ENCODE peak calls at places on chromosomes 1 and 21, in eight cellular contexts. H, O, A, M, G, T, W and I are unnamed samples.

GRCh38 chr1:181107711-181108110 is 19.2 kb downstream of the IER5 start:
- DNase-seq in T (no peak), O (no peak), A (no peak), M (no peak), W (peak; percentile 68), G (no peak), H (no peak), I (no peak)

GRCh38 chr1:241647658-241648057 is 4.4 kb upstream of the WDR64 start:
- DNase-seq in G (no peak), M (no peak), A (peak; percentile 17), T (no peak), O (no peak), H (no peak), W (no peak), I (no peak)

GRCh38 chr1:36411674-36412648 is 14.3 kb upstream of the LSM10 start:
- DNase-seq in O (no peak), M (no peak), W (peak; percentile 23), G (no peak), H (no peak), T (no peak), A (peak; percentile 8), I (peak; percentile 33)

GRCh38 chr1:160066829-160067720 is 2.9 kb downstream of the KCNJ10 start:
- DNase-seq in O (no peak), W (no peak), H (no peak), A (no peak), M (no peak), T (no peak), G (no peak), I (no peak)

GRCh38 chr1:113282897-113283285 is 107.4 kb upstream of the MAGI3 start:
- DNase-seq in W (no peak), H (no peak), A (no peak), M (no peak), O (no peak), G (no peak), T (no peak), I (no peak)

GRCh38 chr1:85465099-85465790 is at the start of gene DDAH1:
- DNase-seq in W (peak; percentile 85), M (peak; percentile 34), O (peak; percentile 23), H (peak; percentile 85), G (peak; percentile 83), T (no peak), A (peak; percentile 65), I (peak; percentile 75)

GRCh38 chr1:31243451-31244286 is 4.0 kb upstream of the NKAIN1 start:
- DNase-seq in A (peak; percentile 13), T (no peak), O (no peak), H (no peak), G (no peak), M (no peak), W (peak; percentile 53), I (peak; percentile 33)

GRCh38 chr1:54965624-54966340 is 14.6 kb upstream of the TMEM61 start:
- DNase-seq in T (no peak), M (peak; percentile 59), W (peak; percentile 71), A (peak; percentile 69), O (no peak), H (no peak), G (peak; percentile 62), I (peak; percentile 89)

GRCh38 chr1:8249838-8250237 is 68.1 kb upstream of the SLC45A1 start:
- DNase-seq in O (no peak), A (no peak), G (no peak), W (no peak), M (no peak), H (no peak), T (no peak), I (no peak)

GRCh38 chr1:3319874-3320245 is 134.6 kb upstream of the ARHGEF16 start:
- DNase-seq in T (no peak), O (no peak), A (peak; percentile 53), W (peak; percentile 85), G (peak; percentile 75), H (no peak), M (peak; percentile 23), I (peak; percentile 72)

DNA sequence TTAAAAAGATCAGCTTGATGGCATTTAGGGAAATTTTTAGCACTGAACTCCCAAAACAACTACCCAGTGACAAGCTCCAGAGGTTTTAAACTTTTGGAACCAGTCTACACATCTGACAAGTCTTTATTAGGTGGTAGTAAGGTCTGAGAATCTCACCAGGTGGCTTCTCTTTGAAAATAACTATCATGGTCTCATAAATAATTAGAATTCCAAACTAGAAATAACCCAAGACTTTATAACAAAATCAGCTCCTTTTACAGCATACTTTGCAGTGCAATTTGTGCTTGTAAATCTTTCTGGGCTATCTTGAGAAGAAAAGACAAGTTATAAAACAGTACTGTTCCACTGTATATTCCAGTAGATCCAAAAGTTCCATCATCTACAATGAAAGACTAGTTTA is 108.7 kb downstream of the LTN1 start:
- DNase-seq in H (no peak), W (no peak), A (no peak), O (no peak), M (no peak), T (no peak), G (no peak), I (no peak)
- H3K4me3 ChIP-seq in H (peak overlapping the region; percentile 97), W (no peak overlapping the region), A (peak overlapping the region; percentile 82), O (no peak overlapping the region), M (no peak overlapping the region), T (peak overlapping the region; percentile 77), G (no peak overlapping the region), I (no peak overlapping the region)

GRCh38 chr21:36477559-36477958 is 2.4 kb downstream of the CLDN14 start:
- DNase-seq in G (no peak), A (no peak), T (no peak), O (no peak), W (no peak), H (peak; percentile 12), M (no peak), I (no peak)

GRCh38 chr21:36480618-36481017 is 696 bp upstream of the CLDN14 start:
- DNase-seq in G (no peak), A (no peak), H (no peak), W (no peak), M (no peak), O (no peak), T (no peak), I (no peak)

GRCh38 chr21:36478207-36478701 is 1.7 kb downstream of the CLDN14 start:
- DNase-seq in O (peak; percentile 36), T (no peak), A (peak; percentile 80), H (peak; percentile 23), M (peak; percentile 24), G (no peak), W (no peak), I (peak; percentile 61)

GRCh38 chr21:36479415-36480402 is at the start of gene CLDN14:
- DNase-seq in W (peak; percentile 23), H (no peak), A (peak; percentile 42), T (no peak), G (peak; percentile 65), O (no peak), M (no peak), I (no peak)

DNA sequence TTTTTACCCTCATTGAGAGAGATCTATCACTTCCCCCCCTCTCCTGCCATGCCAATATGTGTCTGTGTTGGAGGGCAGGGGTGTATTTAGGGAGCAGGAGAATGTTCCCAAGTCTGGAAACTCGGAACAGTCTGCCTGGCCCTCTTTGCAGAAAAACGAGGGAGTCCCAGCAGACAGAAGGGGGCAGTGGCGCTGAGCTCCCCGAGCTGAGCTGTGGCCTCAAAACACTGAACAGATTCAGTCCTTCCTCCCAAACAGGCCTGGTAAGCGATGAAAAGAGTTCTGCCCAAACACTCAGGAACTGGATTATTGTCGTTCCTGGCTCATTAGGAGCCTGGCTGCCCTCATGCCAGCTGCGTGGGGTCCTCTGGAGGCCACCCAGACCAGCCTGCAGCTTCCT is 981 bp downstream of the CLDN14 start:
- DNase-seq in A (peak; percentile 31), M (no peak), O (no peak), G (no peak), T (no peak), H (no peak), W (no peak), I (peak; percentile 43)
- TF ChIP-seq CTCF in A (peak; percentile 50), M (peak; percentile 46), O (peak; percentile 52), G (no peak), T (no peak), H (no peak), W (no peak), I (peak; percentile 36)

GRCh38 chr1:25620701-25621350 is 4.2 kb downstream of the MAN1C1 start:
- DNase-seq in H (no peak), T (no peak), M (no peak), O (no peak), A (no peak), W (no peak), G (no peak), I (no peak)

GRCh38 chr1:25619101-25619890 is 2.7 kb downstream of the MAN1C1 start:
- DNase-seq in T (no peak), G (no peak), M (peak; percentile 28), O (no peak), A (no peak), W (no peak), H (no peak), I (no peak)

GRCh38 chr1:25618433-25618808 is 1.8 kb downstream of the MAN1C1 start:
- DNase-seq in H (no peak), O (no peak), W (no peak), T (no peak), M (no peak), A (no peak), G (no peak), I (no peak)

GRCh38 chr1:25621876-25622275 is 5.3 kb downstream of the MAN1C1 start:
- DNase-seq in O (no peak), A (no peak), G (no peak), W (no peak), T (no peak), H (no peak), M (no peak), I (no peak)

DNA sequence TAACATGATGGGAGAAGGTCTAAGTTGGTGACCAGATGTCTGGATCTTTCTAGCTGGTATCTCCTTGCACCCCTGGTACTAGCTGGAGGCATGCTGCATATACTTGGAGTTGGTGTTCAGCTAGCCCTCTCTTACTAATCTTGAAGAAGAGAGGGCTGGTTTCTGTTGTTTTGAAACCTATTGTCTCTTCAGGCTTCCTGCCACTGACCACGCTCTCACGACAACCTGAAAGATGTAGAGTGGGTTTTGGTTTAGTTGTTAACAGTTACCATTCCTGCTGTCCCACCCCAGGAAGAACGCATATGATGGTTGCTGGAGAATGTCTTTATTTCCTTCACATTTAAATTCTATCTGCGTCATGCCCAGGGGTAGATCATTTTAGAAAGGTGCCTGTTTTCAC is 3.6 kb downstream of the MAN1C1 start:
- DNase-seq in T (no peak), M (no peak), A (no peak), W (no peak), H (no peak), O (no peak), G (no peak), I (no peak)
- H3K4me3 ChIP-seq in T (peak overlapping the region; percentile 93), M (no peak overlapping the region), A (no peak overlapping the region), W (no peak overlapping the region), H (peak overlapping the region; percentile 75), O (no peak overlapping the region), G (no peak overlapping the region), I (no peak overlapping the region)

DNA sequence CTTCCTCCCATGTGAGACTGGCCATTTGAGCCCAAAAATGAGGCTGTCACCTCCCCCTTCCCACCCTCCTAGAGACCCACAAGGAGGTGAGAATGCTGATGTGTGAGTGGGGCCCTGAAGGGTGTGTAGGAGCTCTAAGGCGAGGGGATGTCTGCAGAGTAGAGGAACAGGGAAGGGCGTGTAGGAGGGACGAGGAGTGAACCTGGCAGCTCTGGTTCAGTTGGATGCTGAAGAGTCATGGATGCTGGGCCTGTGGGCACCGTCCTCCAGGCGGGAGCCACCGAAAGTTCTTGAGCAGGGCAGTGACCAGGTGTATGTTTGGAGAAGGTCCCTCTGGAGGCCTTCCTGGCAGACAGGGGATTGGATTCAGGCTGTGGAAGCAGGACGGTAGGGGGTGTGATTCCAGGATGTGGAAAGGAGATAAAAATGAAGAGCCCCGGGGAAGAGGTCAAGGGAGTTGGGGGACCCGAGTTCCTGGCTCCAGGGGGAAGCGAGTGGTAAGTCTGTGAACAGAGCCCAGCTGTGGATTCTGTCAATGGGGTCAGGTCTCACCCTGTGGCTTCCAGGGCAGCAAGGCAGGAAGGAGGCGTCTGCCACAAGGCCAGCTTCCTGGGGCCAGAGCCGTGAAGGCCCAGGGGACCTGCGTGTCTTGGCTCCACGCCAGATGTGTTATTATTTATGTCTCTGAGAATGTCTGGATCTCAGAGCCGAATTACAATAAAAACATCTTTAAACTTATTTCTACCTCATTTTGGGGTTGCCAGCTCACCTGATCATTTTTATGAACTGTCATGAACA is 7.9 kb downstream of the SAMD11 start:
- DNase-seq in T (no peak), M (no peak), A (no peak), O (no peak), W (no peak), G (no peak), H (no peak), I (no peak)
- TF ChIP-seq CTCF in T (no peak), M (no peak), A (no peak), O (no peak), W (no peak), G (no peak), H (no peak), I (peak; percentile 5)